ENCODE peak calls at places on chromosomes 7 and 10, in five cellular contexts. One of them, this sample, is unnamed.

GRCh38 chr7:46776790-46777189 is 805.1 kb downstream of the TNS3 start:
- ATAC-seq in upper lobe of left lung: no peak
- ATAC-seq in HepG2: no peak
- ATAC-seq in GM12878: no peak
- ATAC-seq in K562: no peak
- ATAC-seq in this sample: no peak

GRCh38 chr7:73433924-73434700 is 534 bp downstream of the FZD9 start:
- ATAC-seq in upper lobe of left lung: no peak
- ATAC-seq in HepG2: no peak
- ATAC-seq in GM12878: no peak
- ATAC-seq in K562: peak
- ATAC-seq in this sample: peak

GRCh38 chr10:47166405-47166777 is 133.6 kb upstream of the GDF10 start:
- ATAC-seq in upper lobe of left lung: peak
- ATAC-seq in HepG2: no peak
- ATAC-seq in GM12878: no peak
- ATAC-seq in K562: no peak
- ATAC-seq in this sample: peak

GRCh38 chr7:81211617-81212016 is 292.8 kb upstream of the SEMA3C start:
- ATAC-seq in upper lobe of left lung: no peak
- ATAC-seq in HepG2: no peak
- ATAC-seq in GM12878: no peak
- ATAC-seq in K562: peak
- ATAC-seq in this sample: no peak

GRCh38 chr10:99676895-99677294 is 17.6 kb downstream of the ENTPD7 start:
- ATAC-seq in upper lobe of left lung: no peak
- ATAC-seq in HepG2: no peak
- ATAC-seq in GM12878: peak
- ATAC-seq in K562: no peak
- ATAC-seq in this sample: no peak

GRCh38 chr7:41207141-41207540 is 495.7 kb downstream of the INHBA start:
- ATAC-seq in upper lobe of left lung: no peak
- ATAC-seq in HepG2: peak
- ATAC-seq in GM12878: peak
- ATAC-seq in K562: no peak
- ATAC-seq in this sample: no peak

GRCh38 chr10:115030483-115031200 is 62.5 kb upstream of the ATRNL1 start:
- ATAC-seq in upper lobe of left lung: no peak
- ATAC-seq in HepG2: peak
- ATAC-seq in GM12878: no peak
- ATAC-seq in K562: no peak
- ATAC-seq in this sample: no peak

GRCh38 chr7:117157871-117158209 is 165.0 kb downstream of the WNT2 start:
- ATAC-seq in upper lobe of left lung: no peak
- ATAC-seq in HepG2: no peak
- ATAC-seq in GM12878: no peak
- ATAC-seq in K562: no peak
- ATAC-seq in this sample: no peak

GRCh38 chr10:13095094-13095493 is 4.9 kb upstream of the OPTN start:
- ATAC-seq in upper lobe of left lung: no peak
- ATAC-seq in HepG2: no peak
- ATAC-seq in GM12878: no peak
- ATAC-seq in K562: no peak
- ATAC-seq in this sample: no peak

GRCh38 chr7:49788455-49789059 is 15.1 kb downstream of the VWC2 start:
- ATAC-seq in upper lobe of left lung: peak
- ATAC-seq in HepG2: no peak
- ATAC-seq in GM12878: no peak
- ATAC-seq in K562: no peak
- ATAC-seq in this sample: no peak

GRCh38 chr10:98294270-98294627 is 26.3 kb upstream of the LOXL4 start:
- ATAC-seq in upper lobe of left lung: no peak
- ATAC-seq in HepG2: no peak
- ATAC-seq in GM12878: no peak
- ATAC-seq in K562: no peak
- ATAC-seq in this sample: no peak

GRCh38 chr10:96700477-96701099 is 19.7 kb downstream of the PIK3AP1 start:
- ATAC-seq in upper lobe of left lung: peak
- ATAC-seq in HepG2: no peak
- ATAC-seq in GM12878: peak
- ATAC-seq in K562: peak
- ATAC-seq in this sample: no peak

GRCh38 chr7:39414669-39415035 is 151.6 kb upstream of the YAE1 start:
- ATAC-seq in upper lobe of left lung: no peak
- ATAC-seq in HepG2: peak
- ATAC-seq in GM12878: no peak
- ATAC-seq in K562: peak
- ATAC-seq in this sample: no peak

GRCh38 chr7:157282141-157282801 is 54.5 kb upstream of the DNAJB6 start:
- ATAC-seq in upper lobe of left lung: no peak
- ATAC-seq in HepG2: peak
- ATAC-seq in GM12878: no peak
- ATAC-seq in K562: no peak
- ATAC-seq in this sample: no peak

GRCh38 chr7:90592036-90592435 is 4.1 kb upstream of the CDK14 start:
- ATAC-seq in upper lobe of left lung: no peak
- ATAC-seq in HepG2: no peak
- ATAC-seq in GM12878: no peak
- ATAC-seq in K562: no peak
- ATAC-seq in this sample: no peak

GRCh38 chr7:128003179-128003578 is 28.1 kb downstream of the LRRC4 start:
- ATAC-seq in upper lobe of left lung: no peak
- ATAC-seq in HepG2: no peak
- ATAC-seq in GM12878: peak
- ATAC-seq in K562: no peak
- ATAC-seq in this sample: no peak

GRCh38 chr10:924524-924859 is 7.0 kb downstream of the LARP4B start:
- ATAC-seq in upper lobe of left lung: no peak
- ATAC-seq in HepG2: peak
- ATAC-seq in GM12878: peak
- ATAC-seq in K562: peak
- ATAC-seq in this sample: no peak

GRCh38 chr7:132656846-132657776 is 80.8 kb upstream of the PLXNA4 start:
- ATAC-seq in upper lobe of left lung: no peak
- ATAC-seq in HepG2: peak
- ATAC-seq in GM12878: peak
- ATAC-seq in K562: peak
- ATAC-seq in this sample: no peak

GRCh38 chr10:89887406-89887805 is 186.0 kb downstream of the KIF20B start:
- ATAC-seq in upper lobe of left lung: no peak
- ATAC-seq in HepG2: no peak
- ATAC-seq in GM12878: peak
- ATAC-seq in K562: no peak
- ATAC-seq in this sample: no peak

GRCh38 chr7:132907380-132907940 is 174.4 kb downstream of the CHCHD3 start:
- ATAC-seq in upper lobe of left lung: no peak
- ATAC-seq in HepG2: no peak
- ATAC-seq in GM12878: no peak
- ATAC-seq in K562: peak
- ATAC-seq in this sample: no peak

GRCh38 chr7:135467207-135467711 is 42.6 kb downstream of the CNOT4 start:
- ATAC-seq in upper lobe of left lung: no peak
- ATAC-seq in HepG2: no peak
- ATAC-seq in GM12878: peak
- ATAC-seq in K562: peak
- ATAC-seq in this sample: no peak

GRCh38 chr7:32586291-32587221 is 91.3 kb downstream of the AVL9 start:
- ATAC-seq in upper lobe of left lung: peak
- ATAC-seq in HepG2: no peak
- ATAC-seq in GM12878: no peak
- ATAC-seq in K562: peak
- ATAC-seq in this sample: peak

GRCh38 chr7:37366445-37366844 is 82.2 kb downstream of the ELMO1 start:
- ATAC-seq in upper lobe of left lung: no peak
- ATAC-seq in HepG2: no peak
- ATAC-seq in GM12878: no peak
- ATAC-seq in K562: no peak
- ATAC-seq in this sample: no peak

GRCh38 chr10:90138844-90139243 is 437.5 kb downstream of the KIF20B start:
- ATAC-seq in upper lobe of left lung: no peak
- ATAC-seq in HepG2: no peak
- ATAC-seq in GM12878: no peak
- ATAC-seq in K562: no peak
- ATAC-seq in this sample: no peak

GRCh38 chr7:101527844-101528667 is 101.0 kb downstream of the MYL10 start:
- ATAC-seq in upper lobe of left lung: peak
- ATAC-seq in HepG2: no peak
- ATAC-seq in GM12878: no peak
- ATAC-seq in K562: no peak
- ATAC-seq in this sample: no peak

GRCh38 chr10:59177031-59177861 is 803 bp downstream of the PHYHIPL start:
- ATAC-seq in upper lobe of left lung: no peak
- ATAC-seq in HepG2: peak
- ATAC-seq in GM12878: peak
- ATAC-seq in K562: no peak
- ATAC-seq in this sample: no peak

GRCh38 chr10:62253704-62254103 is 14.9 kb downstream of the RTKN2 start:
- ATAC-seq in upper lobe of left lung: no peak
- ATAC-seq in HepG2: no peak
- ATAC-seq in GM12878: no peak
- ATAC-seq in K562: no peak
- ATAC-seq in this sample: no peak

GRCh38 chr7:43260980-43261878 is 148.8 kb downstream of the HECW1 start:
- ATAC-seq in upper lobe of left lung: peak
- ATAC-seq in HepG2: peak
- ATAC-seq in GM12878: peak
- ATAC-seq in K562: peak
- ATAC-seq in this sample: peak

GRCh38 chr10:49057481-49057880 is 57.8 kb downstream of the VSTM4 start:
- ATAC-seq in upper lobe of left lung: peak
- ATAC-seq in HepG2: no peak
- ATAC-seq in GM12878: no peak
- ATAC-seq in K562: no peak
- ATAC-seq in this sample: no peak

GRCh38 chr10:32949221-32949678 is 8.8 kb downstream of the ITGB1 start:
- ATAC-seq in upper lobe of left lung: no peak
- ATAC-seq in HepG2: no peak
- ATAC-seq in GM12878: peak
- ATAC-seq in K562: no peak
- ATAC-seq in this sample: no peak

GRCh38 chr10:124717911-124718734 is 26.1 kb downstream of the FAM53B start:
- ATAC-seq in upper lobe of left lung: peak
- ATAC-seq in HepG2: no peak
- ATAC-seq in GM12878: peak
- ATAC-seq in K562: peak
- ATAC-seq in this sample: no peak

GRCh38 chr7:120860151-120860550 is 2.2 kb upstream of the TSPAN12 start:
- ATAC-seq in upper lobe of left lung: no peak
- ATAC-seq in HepG2: no peak
- ATAC-seq in GM12878: no peak
- ATAC-seq in K562: no peak
- ATAC-seq in this sample: no peak

GRCh38 chr7:120856198-120856597 is 1.7 kb downstream of the TSPAN12 start:
- ATAC-seq in upper lobe of left lung: no peak
- ATAC-seq in HepG2: no peak
- ATAC-seq in GM12878: peak
- ATAC-seq in K562: no peak
- ATAC-seq in this sample: no peak

GRCh38 chr7:120858299-120858636 is 324 bp upstream of the TSPAN12 start:
- ATAC-seq in upper lobe of left lung: peak
- ATAC-seq in HepG2: no peak
- ATAC-seq in GM12878: no peak
- ATAC-seq in K562: no peak
- ATAC-seq in this sample: peak

GRCh38 chr7:120856621-120857352 is 1.2 kb downstream of the TSPAN12 start:
- ATAC-seq in upper lobe of left lung: peak
- ATAC-seq in HepG2: peak
- ATAC-seq in GM12878: peak
- ATAC-seq in K562: peak
- ATAC-seq in this sample: peak

GRCh38 chr7:120857558-120858298 is at the start of gene TSPAN12:
- ATAC-seq in upper lobe of left lung: peak
- ATAC-seq in HepG2: peak
- ATAC-seq in GM12878: peak
- ATAC-seq in K562: peak
- ATAC-seq in this sample: peak
- TF ChIP-seq POLR2AphosphoS5 in upper lobe of left lung: no peak
- TF ChIP-seq POLR2AphosphoS5 in HepG2: no peak
- TF ChIP-seq POLR2AphosphoS5 in GM12878: peak
- TF ChIP-seq POLR2AphosphoS5 in K562: no peak
- TF ChIP-seq POLR2AphosphoS5 in this sample: no peak

GRCh38 chr7:122738937-122739336 is 36.2 kb upstream of the RNF148 start:
- ATAC-seq in upper lobe of left lung: no peak
- ATAC-seq in HepG2: no peak
- ATAC-seq in GM12878: no peak
- ATAC-seq in K562: no peak
- ATAC-seq in this sample: no peak
- TF ChIP-seq EP300 in upper lobe of left lung: no peak
- TF ChIP-seq EP300 in HepG2: no peak
- TF ChIP-seq EP300 in GM12878: no peak
- TF ChIP-seq EP300 in K562: no peak
- TF ChIP-seq EP300 in this sample: no peak

GRCh38 chr10:8039323-8039922 is 15.1 kb upstream of the GATA3 start:
- ATAC-seq in upper lobe of left lung: no peak
- ATAC-seq in HepG2: no peak
- ATAC-seq in GM12878: no peak
- ATAC-seq in K562: no peak
- ATAC-seq in this sample: no peak
- TF ChIP-seq POLR2AphosphoS5 in upper lobe of left lung: no peak
- TF ChIP-seq POLR2AphosphoS5 in HepG2: no peak
- TF ChIP-seq POLR2AphosphoS5 in GM12878: no peak
- TF ChIP-seq POLR2AphosphoS5 in K562: no peak
- TF ChIP-seq POLR2AphosphoS5 in this sample: no peak

DNA sequence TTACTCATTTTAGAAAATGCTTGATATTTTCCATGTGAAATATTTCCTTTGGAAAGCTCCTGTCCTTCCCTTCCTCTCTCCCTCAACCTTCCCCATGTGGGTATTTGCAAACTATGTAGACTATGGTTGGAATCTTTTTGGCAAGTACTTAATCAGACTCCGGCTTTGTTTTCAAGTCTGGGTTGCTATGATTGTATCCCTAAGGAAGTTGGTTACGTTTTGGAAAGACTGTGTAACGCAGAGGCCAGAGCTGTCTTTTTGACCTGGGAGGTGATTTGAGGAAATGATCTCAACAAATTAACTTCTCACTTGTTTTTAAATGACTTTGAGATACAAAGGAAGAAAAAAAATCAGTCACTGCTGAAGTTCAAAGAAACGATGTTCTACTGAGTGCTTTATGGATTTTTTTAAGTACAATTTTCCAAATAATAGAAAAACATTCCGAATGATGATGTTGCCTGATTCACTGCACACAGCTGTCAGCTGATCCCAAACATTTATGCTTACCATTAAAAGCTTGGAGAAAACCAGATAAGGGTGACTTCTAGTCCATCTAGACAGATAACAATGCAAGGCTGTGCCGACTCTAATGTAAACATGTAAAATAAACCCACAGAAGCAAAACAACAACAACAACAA is 145.5 kb upstream of the CELF2 start:
- ATAC-seq in upper lobe of left lung: peak
- ATAC-seq in HepG2: no peak
- ATAC-seq in GM12878: no peak
- ATAC-seq in K562: no peak
- ATAC-seq in this sample: peak
- TF ChIP-seq EP300 in upper lobe of left lung: peak
- TF ChIP-seq EP300 in HepG2: no peak
- TF ChIP-seq EP300 in GM12878: no peak
- TF ChIP-seq EP300 in K562: no peak
- TF ChIP-seq EP300 in this sample: no peak

This sample was measured in gastroesophageal sphincter.